ENCODE peak calls at places on chromosomes 11 and 22, in seven cellular contexts. V, J, C, U, Y, N and A are unnamed samples.

GRCh38 chr11:60951909-60952741 is at the start of gene SLC15A3:
- DNase-seq in N (no peak), Y (peak), J (no peak), V (no peak), U (no peak), C (peak), A (peak)

GRCh38 chr22:45704648-45705047 is 33.0 kb downstream of the ATXN10 start:
- DNase-seq in N (no peak), U (no peak), J (no peak), C (no peak), V (no peak), Y (no peak), A (no peak)

GRCh38 chr11:17221968-17222367 is 14.2 kb upstream of the PIK3C2A start:
- DNase-seq in U (no peak), C (no peak), J (no peak), N (no peak), V (no peak), Y (no peak), A (no peak)

GRCh38 chr22:34814260-34814659 is 251.7 kb upstream of the ISX start:
- DNase-seq in V (no peak), Y (no peak), J (no peak), U (no peak), N (no peak), C (no peak), A (no peak)

GRCh38 chr11:4065601-4066377 is 28.8 kb upstream of the RRM1 start:
- DNase-seq in J (no peak), U (no peak), C (no peak), N (no peak), V (no peak), Y (peak), A (no peak)

GRCh38 chr11:64372802-64373597 is 14.0 kb downstream of the RPS6KA4 start:
- DNase-seq in Y (peak), N (no peak), J (peak), U (no peak), V (no peak), C (no peak), A (no peak)

GRCh38 chr22:38707346-38707745 is 1.6 kb downstream of the GTPBP1 start:
- DNase-seq in U (peak), C (peak), J (peak), N (no peak), Y (no peak), V (no peak), A (no peak)

GRCh38 chr11:46574656-46575055 is 19.2 kb downstream of the AMBRA1 start:
- DNase-seq in Y (no peak), J (no peak), C (no peak), U (no peak), V (no peak), N (no peak), A (no peak)

GRCh38 chr11:119709171-119709570 is 19.8 kb downstream of the NECTIN1 start:
- DNase-seq in V (no peak), Y (no peak), J (no peak), N (no peak), C (no peak), U (no peak), A (no peak)

GRCh38 chr11:10488581-10489443 is 33.7 kb downstream of the AMPD3 start:
- DNase-seq in Y (no peak), J (no peak), V (no peak), N (no peak), U (peak), C (peak), A (no peak)

GRCh38 chr11:1844221-1845094 is 5.7 kb downstream of the TNNI2 start:
- DNase-seq in Y (no peak), C (no peak), J (no peak), V (no peak), U (no peak), N (no peak), A (peak)

GRCh38 chr22:27241430-27242110 is 560.0 kb downstream of the MN1 start:
- DNase-seq in N (no peak), J (no peak), V (no peak), C (no peak), Y (no peak), U (no peak), A (no peak)

GRCh38 chr11:73869234-73869949 is 7.3 kb downstream of the COA4 start:
- DNase-seq in U (no peak), C (no peak), J (no peak), N (no peak), Y (no peak), V (no peak), A (no peak)

GRCh38 chr22:33918676-33919590 is 1.3 kb downstream of the LARGE1 start:
- DNase-seq in Y (no peak), C (no peak), U (peak), J (no peak), V (no peak), N (no peak), A (no peak)

GRCh38 chr11:123454060-123454651 is 24.1 kb downstream of the GRAMD1B start:
- DNase-seq in U (no peak), J (no peak), V (no peak), N (no peak), Y (no peak), C (no peak), A (no peak)

GRCh38 chr11:31804439-31805036 is 6.6 kb downstream of the PAX6 start:
- DNase-seq in C (peak), U (no peak), J (no peak), V (no peak), Y (peak), N (peak), A (no peak)
- TF ChIP-seq CTCF in C (no peak), U (no peak), J (no peak), V (no peak), Y (no peak), N (no peak), A (no peak)

GRCh38 chr11:128948583-128948982 is 5.9 kb upstream of the TP53AIP1 start:
- DNase-seq in J (no peak), V (no peak), N (no peak), Y (peak), C (no peak), U (no peak), A (no peak)
- TF ChIP-seq CTCF in J (peak), V (no peak), N (peak), Y (peak), C (no peak), U (no peak), A (no peak)

GRCh38 chr22:20110359-20110985 is 5.4 kb upstream of the RANBP1 start:
- DNase-seq in V (no peak), N (no peak), U (no peak), C (no peak), J (no peak), Y (no peak), A (no peak)

GRCh38 chr22:20109411-20110358 is 6.2 kb upstream of the RANBP1 start:
- DNase-seq in U (no peak), N (no peak), J (no peak), V (no peak), Y (no peak), C (no peak), A (no peak)

GRCh38 chr22:20112623-20113511 is 3.0 kb upstream of the RANBP1 start:
- DNase-seq in J (no peak), N (no peak), U (no peak), Y (no peak), C (no peak), V (no peak), A (no peak)

GRCh38 chr22:20111689-20112622 is 3.9 kb upstream of the RANBP1 start:
- DNase-seq in N (no peak), J (no peak), Y (no peak), U (no peak), V (no peak), C (no peak), A (no peak)

GRCh38 chr22:20111045-20111688 is 4.7 kb upstream of the RANBP1 start:
- DNase-seq in N (no peak), V (no peak), U (no peak), C (peak), J (no peak), Y (peak), A (no peak)
- TF ChIP-seq CTCF in N (peak), V (peak), U (peak), C (peak), J (peak), Y (peak), A (peak)

GRCh38 chr11:102591160-102591718 is 33.9 kb downstream of the MMP20 start:
- DNase-seq in V (no peak), C (no peak), U (no peak), Y (peak), N (no peak), J (no peak), A (no peak)

GRCh38 chr11:102589047-102589459 is 36.1 kb downstream of the MMP20 start:
- DNase-seq in U (no peak), C (peak), Y (no peak), J (no peak), V (no peak), N (no peak), A (no peak)

GRCh38 chr11:102596578-102596977 is 28.6 kb downstream of the MMP20 start:
- DNase-seq in N (no peak), J (no peak), V (no peak), C (no peak), U (no peak), Y (no peak), A (no peak)

GRCh38 chr11:102590646-102591045 is 34.5 kb downstream of the MMP20 start:
- DNase-seq in J (no peak), V (no peak), N (no peak), C (no peak), Y (no peak), U (no peak), A (no peak)

DNA sequence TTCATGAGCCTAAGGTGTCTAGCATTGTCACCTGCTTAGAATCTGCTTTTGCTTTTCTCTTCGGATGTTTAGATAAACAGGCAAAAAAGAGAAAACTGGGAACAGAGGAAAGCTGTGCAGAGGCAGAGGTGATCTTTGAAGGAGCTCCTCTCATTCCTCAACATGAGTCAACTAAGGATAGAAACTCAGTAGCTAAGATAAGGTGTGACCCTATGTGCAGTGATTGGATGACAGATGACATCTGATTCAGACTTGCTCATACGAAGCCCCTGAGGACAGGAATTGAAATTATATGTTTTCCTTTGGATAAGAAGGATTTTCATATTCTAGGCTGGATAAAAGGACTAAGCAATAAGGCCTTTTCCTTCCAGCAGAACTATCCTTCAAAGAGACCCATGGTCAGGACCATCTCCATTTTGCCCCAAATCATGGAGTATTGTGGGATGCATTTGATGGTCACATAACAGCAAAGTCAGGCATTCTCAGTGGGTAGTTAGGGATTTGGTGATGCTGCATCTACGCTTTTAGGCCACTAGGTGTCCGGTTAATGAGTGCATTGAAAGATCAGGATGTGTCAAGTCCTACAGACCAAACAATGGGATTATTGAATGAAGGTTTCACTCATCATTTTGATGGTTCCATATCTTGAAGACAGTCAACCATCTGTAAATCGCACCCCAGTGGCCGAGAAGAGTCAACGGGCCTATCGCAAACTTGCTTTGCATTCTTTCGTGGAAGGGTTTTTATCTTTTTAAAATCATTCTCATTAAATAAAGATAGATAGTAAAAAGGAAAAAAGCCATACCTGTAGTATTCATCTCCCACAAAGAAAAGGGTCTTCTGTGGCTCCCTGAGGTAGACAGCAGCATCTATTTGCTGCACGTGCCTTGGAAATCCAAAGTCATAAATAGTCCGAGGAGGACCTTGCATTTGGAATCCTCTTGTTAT is 32.2 kb downstream of the MMP20 start:
- DNase-seq in C (no peak), N (no peak), Y (peak), J (no peak), U (no peak), V (no peak), A (no peak)
- TF ChIP-seq CTCF in C (peak), N (peak), Y (peak), J (peak), U (peak), V (peak), A (no peak)

DNA sequence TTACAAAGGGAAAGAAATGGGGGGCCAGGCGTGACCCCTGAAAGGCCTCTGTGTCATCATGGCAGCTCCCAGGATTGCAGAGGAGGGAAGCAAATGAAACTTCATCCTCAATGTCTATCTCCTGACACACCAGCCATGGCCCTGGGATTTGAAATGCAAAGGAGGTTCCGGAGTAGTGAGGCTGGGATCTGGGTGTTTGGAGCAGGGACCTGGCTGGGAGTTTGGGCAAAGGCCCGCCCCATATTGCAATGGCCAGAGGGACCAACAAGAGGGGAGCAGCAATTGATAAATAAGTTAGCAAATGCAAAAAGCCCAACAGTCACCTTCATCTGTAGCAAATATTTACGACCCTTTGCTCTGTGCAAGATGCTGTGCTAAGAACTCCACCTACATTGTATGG is 77.7 kb upstream of the CCND1 start:
- DNase-seq in U (no peak), J (no peak), Y (no peak), C (no peak), N (no peak), V (no peak), A (no peak)
- TF ChIP-seq CTCF in U (no peak), J (no peak), Y (no peak), C (no peak), N (no peak), V (no peak), A (no peak)

DNA sequence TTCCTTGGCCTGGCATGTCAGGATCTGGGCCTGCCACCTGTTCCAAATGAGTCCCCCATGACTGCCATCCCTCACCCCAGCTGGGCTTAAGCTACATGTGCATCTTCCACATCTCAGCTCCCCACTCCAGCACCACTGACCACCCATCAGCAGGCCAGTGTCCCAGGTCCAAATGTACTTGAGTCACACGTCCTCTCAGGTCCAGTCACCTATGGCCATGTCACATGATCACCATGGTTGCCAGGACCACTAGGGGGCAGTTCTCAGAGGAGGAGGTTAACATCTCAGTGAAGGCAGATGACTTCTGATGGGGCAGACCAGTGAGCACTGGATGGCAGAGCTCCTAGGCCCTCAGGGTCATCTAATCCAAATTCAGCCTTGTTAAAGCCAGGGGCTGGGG is 41.9 kb upstream of the WNT11 start:
- DNase-seq in C (no peak), U (no peak), V (no peak), J (no peak), N (no peak), Y (peak), A (no peak)
- TF ChIP-seq CTCF in C (peak), U (no peak), V (peak), J (peak), N (peak), Y (peak), A (no peak)

DNA sequence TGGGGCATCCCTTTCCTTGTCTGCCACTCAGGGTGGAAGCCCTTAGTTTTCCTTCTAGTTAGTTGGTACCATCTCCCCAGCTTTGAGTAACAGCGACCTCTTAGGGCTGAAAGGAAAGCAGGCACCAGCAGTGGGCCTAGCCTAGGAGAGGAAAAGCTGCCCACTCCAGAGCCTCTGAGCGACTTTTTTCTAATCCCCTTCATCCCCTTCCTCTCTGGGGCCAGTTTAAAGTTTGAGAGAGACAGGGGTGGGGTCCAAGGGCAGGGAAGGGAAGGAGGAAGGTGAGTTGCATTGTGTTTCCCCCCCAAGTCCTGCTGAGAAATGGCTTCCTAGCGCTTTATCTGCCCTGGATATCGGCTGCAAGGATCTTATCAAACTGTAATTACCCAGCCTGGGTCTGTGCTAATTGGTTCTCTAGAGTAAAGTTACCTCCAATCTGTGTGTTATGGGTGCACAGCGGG is 573.9 kb upstream of the CADM1 start:
- DNase-seq in V (no peak), U (no peak), Y (peak), C (peak), J (no peak), N (peak), A (no peak)
- TF ChIP-seq CTCF in V (no peak), U (no peak), Y (peak), C (peak), J (no peak), N (peak), A (no peak)

DNA sequence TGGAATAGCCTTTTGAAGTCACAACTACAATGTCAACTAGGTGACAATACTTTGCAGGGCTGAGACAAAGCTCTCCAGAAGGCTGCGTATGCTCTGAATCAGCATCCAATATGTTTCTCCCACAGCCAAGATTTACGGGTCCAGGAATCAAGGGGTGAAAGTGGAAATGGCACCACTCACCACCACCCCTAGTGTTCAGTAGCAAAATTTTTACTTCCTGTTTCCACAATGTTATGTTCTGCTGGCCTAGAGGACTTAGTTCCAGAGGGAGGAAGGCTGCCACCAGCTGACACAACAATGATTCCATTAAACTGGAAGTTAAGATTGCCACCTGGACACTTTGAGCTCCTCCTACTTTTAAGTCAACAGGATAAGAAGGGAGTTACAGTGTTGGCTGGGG is 68.5 kb upstream of the MPEG1 start:
- DNase-seq in J (no peak), V (no peak), Y (no peak), N (no peak), C (no peak), U (no peak), A (no peak)
- TF ChIP-seq CTCF in J (no peak), V (no peak), Y (no peak), N (no peak), C (no peak), U (no peak), A (no peak)